ENCODE peak calls at places on chromosomes 16 and 17, in ten cellular contexts. One of them, this sample, is unnamed.

GRCh38 chr17:71494045-71494444 is 626.8 kb upstream of the SOX9 start:
- DNase-seq in GDM1: no peak
- DNase-seq in choroid plexus epithelial cell: peak
- DNase-seq in nephron progenitor cell: no peak
- DNase-seq in KG1: no peak
- DNase-seq in activated CD8-positive, alpha-beta memory T cell treated with anti-CD3 and anti-CD28 coated beads for 4 hours: no peak
- DNase-seq in NCI-H748 treated with DMSO at 0.1 percent for 48 hours: no peak
- DNase-seq in fibroblast of lung: peak
- DNase-seq in T-helper 2 cell: no peak
- DNase-seq in activated effector memory CD4-positive, alpha-beta T cell treated with Interleukin-2 at 50 U/mL for 16 hours: no peak
- DNase-seq in this sample: no peak

GRCh38 chr17:15480209-15480608 is 12.8 kb upstream of the CDRT4 start:
- DNase-seq in NCI-H748 treated with DMSO at 0.1 percent for 48 hours: no peak
- DNase-seq in fibroblast of lung: no peak
- DNase-seq in GDM1: no peak
- DNase-seq in nephron progenitor cell: no peak
- DNase-seq in KG1: no peak
- DNase-seq in choroid plexus epithelial cell: no peak
- DNase-seq in activated effector memory CD4-positive, alpha-beta T cell treated with Interleukin-2 at 50 U/mL for 16 hours: no peak
- DNase-seq in T-helper 2 cell: no peak
- DNase-seq in activated CD8-positive, alpha-beta memory T cell treated with anti-CD3 and anti-CD28 coated beads for 4 hours: no peak
- DNase-seq in this sample: no peak

GRCh38 chr16:70662991-70663523 is 16.7 kb downstream of the IL34 start:
- DNase-seq in activated effector memory CD4-positive, alpha-beta T cell treated with Interleukin-2 at 50 U/mL for 16 hours: no peak
- DNase-seq in activated CD8-positive, alpha-beta memory T cell treated with anti-CD3 and anti-CD28 coated beads for 4 hours: no peak
- DNase-seq in fibroblast of lung: no peak
- DNase-seq in NCI-H748 treated with DMSO at 0.1 percent for 48 hours: no peak
- DNase-seq in T-helper 2 cell: no peak
- DNase-seq in KG1: no peak
- DNase-seq in nephron progenitor cell: no peak
- DNase-seq in GDM1: no peak
- DNase-seq in choroid plexus epithelial cell: no peak
- DNase-seq in this sample: peak

GRCh38 chr17:61483778-61484116 is 31.5 kb downstream of the TBX4 start:
- DNase-seq in GDM1: no peak
- DNase-seq in NCI-H748 treated with DMSO at 0.1 percent for 48 hours: no peak
- DNase-seq in KG1: no peak
- DNase-seq in activated effector memory CD4-positive, alpha-beta T cell treated with Interleukin-2 at 50 U/mL for 16 hours: no peak
- DNase-seq in fibroblast of lung: no peak
- DNase-seq in T-helper 2 cell: no peak
- DNase-seq in choroid plexus epithelial cell: no peak
- DNase-seq in activated CD8-positive, alpha-beta memory T cell treated with anti-CD3 and anti-CD28 coated beads for 4 hours: no peak
- DNase-seq in nephron progenitor cell: no peak
- DNase-seq in this sample: no peak

GRCh38 chr16:21645261-21645721 is 7.1 kb downstream of the IGSF6 start:
- DNase-seq in activated CD8-positive, alpha-beta memory T cell treated with anti-CD3 and anti-CD28 coated beads for 4 hours: no peak
- DNase-seq in NCI-H748 treated with DMSO at 0.1 percent for 48 hours: no peak
- DNase-seq in fibroblast of lung: no peak
- DNase-seq in KG1: peak
- DNase-seq in GDM1: no peak
- DNase-seq in T-helper 2 cell: peak
- DNase-seq in choroid plexus epithelial cell: peak
- DNase-seq in nephron progenitor cell: no peak
- DNase-seq in activated effector memory CD4-positive, alpha-beta T cell treated with Interleukin-2 at 50 U/mL for 16 hours: peak
- DNase-seq in this sample: no peak

GRCh38 chr16:89170346-89171215 is 967 bp upstream of the CDH15 start:
- DNase-seq in NCI-H748 treated with DMSO at 0.1 percent for 48 hours: peak
- DNase-seq in activated effector memory CD4-positive, alpha-beta T cell treated with Interleukin-2 at 50 U/mL for 16 hours: no peak
- DNase-seq in T-helper 2 cell: no peak
- DNase-seq in nephron progenitor cell: no peak
- DNase-seq in fibroblast of lung: no peak
- DNase-seq in activated CD8-positive, alpha-beta memory T cell treated with anti-CD3 and anti-CD28 coated beads for 4 hours: no peak
- DNase-seq in choroid plexus epithelial cell: no peak
- DNase-seq in GDM1: no peak
- DNase-seq in KG1: no peak
- DNase-seq in this sample: no peak

GRCh38 chr16:4293822-4294457 is 21.1 kb upstream of the TFAP4 start:
- DNase-seq in activated effector memory CD4-positive, alpha-beta T cell treated with Interleukin-2 at 50 U/mL for 16 hours: no peak
- DNase-seq in activated CD8-positive, alpha-beta memory T cell treated with anti-CD3 and anti-CD28 coated beads for 4 hours: no peak
- DNase-seq in T-helper 2 cell: no peak
- DNase-seq in choroid plexus epithelial cell: peak
- DNase-seq in KG1: no peak
- DNase-seq in fibroblast of lung: peak
- DNase-seq in GDM1: no peak
- DNase-seq in nephron progenitor cell: peak
- DNase-seq in NCI-H748 treated with DMSO at 0.1 percent for 48 hours: peak
- DNase-seq in this sample: peak

GRCh38 chr17:80101946-80102706 is 745 bp downstream of the GAA start:
- DNase-seq in choroid plexus epithelial cell: peak
- DNase-seq in fibroblast of lung: peak
- DNase-seq in NCI-H748 treated with DMSO at 0.1 percent for 48 hours: no peak
- DNase-seq in GDM1: no peak
- DNase-seq in T-helper 2 cell: no peak
- DNase-seq in activated effector memory CD4-positive, alpha-beta T cell treated with Interleukin-2 at 50 U/mL for 16 hours: no peak
- DNase-seq in nephron progenitor cell: peak
- DNase-seq in KG1: peak
- DNase-seq in activated CD8-positive, alpha-beta memory T cell treated with anti-CD3 and anti-CD28 coated beads for 4 hours: no peak
- DNase-seq in this sample: peak

GRCh38 chr17:77892469-77893143 is 65.9 kb upstream of the TNRC6C start:
- DNase-seq in fibroblast of lung: peak
- DNase-seq in choroid plexus epithelial cell: no peak
- DNase-seq in NCI-H748 treated with DMSO at 0.1 percent for 48 hours: no peak
- DNase-seq in KG1: no peak
- DNase-seq in nephron progenitor cell: peak
- DNase-seq in activated effector memory CD4-positive, alpha-beta T cell treated with Interleukin-2 at 50 U/mL for 16 hours: no peak
- DNase-seq in activated CD8-positive, alpha-beta memory T cell treated with anti-CD3 and anti-CD28 coated beads for 4 hours: no peak
- DNase-seq in GDM1: no peak
- DNase-seq in T-helper 2 cell: no peak
- DNase-seq in this sample: peak

GRCh38 chr16:71885261-71885650 is 1.3 kb upstream of the ZNF821 start:
- DNase-seq in choroid plexus epithelial cell: no peak
- DNase-seq in activated effector memory CD4-positive, alpha-beta T cell treated with Interleukin-2 at 50 U/mL for 16 hours: no peak
- DNase-seq in T-helper 2 cell: no peak
- DNase-seq in KG1: no peak
- DNase-seq in nephron progenitor cell: no peak
- DNase-seq in GDM1: no peak
- DNase-seq in activated CD8-positive, alpha-beta memory T cell treated with anti-CD3 and anti-CD28 coated beads for 4 hours: no peak
- DNase-seq in NCI-H748 treated with DMSO at 0.1 percent for 48 hours: no peak
- DNase-seq in fibroblast of lung: no peak
- DNase-seq in this sample: no peak

GRCh38 chr17:73645050-73645871 is 1.0 kb upstream of the SDK2 start:
- DNase-seq in T-helper 2 cell: no peak
- DNase-seq in GDM1: peak
- DNase-seq in choroid plexus epithelial cell: peak
- DNase-seq in KG1: no peak
- DNase-seq in fibroblast of lung: peak
- DNase-seq in nephron progenitor cell: peak
- DNase-seq in activated CD8-positive, alpha-beta memory T cell treated with anti-CD3 and anti-CD28 coated beads for 4 hours: no peak
- DNase-seq in activated effector memory CD4-positive, alpha-beta T cell treated with Interleukin-2 at 50 U/mL for 16 hours: no peak
- DNase-seq in NCI-H748 treated with DMSO at 0.1 percent for 48 hours: peak
- DNase-seq in this sample: peak

GRCh38 chr17:35368086-35368824 is 5.2 kb downstream of the SLFN11 start:
- DNase-seq in nephron progenitor cell: no peak
- DNase-seq in NCI-H748 treated with DMSO at 0.1 percent for 48 hours: no peak
- DNase-seq in GDM1: peak
- DNase-seq in choroid plexus epithelial cell: peak
- DNase-seq in activated effector memory CD4-positive, alpha-beta T cell treated with Interleukin-2 at 50 U/mL for 16 hours: no peak
- DNase-seq in activated CD8-positive, alpha-beta memory T cell treated with anti-CD3 and anti-CD28 coated beads for 4 hours: no peak
- DNase-seq in fibroblast of lung: no peak
- DNase-seq in T-helper 2 cell: peak
- DNase-seq in KG1: peak
- DNase-seq in this sample: no peak

GRCh38 chr17:30517786-30518185 is 40.6 kb downstream of the GOSR1 start:
- DNase-seq in GDM1: no peak
- DNase-seq in T-helper 2 cell: no peak
- DNase-seq in choroid plexus epithelial cell: no peak
- DNase-seq in fibroblast of lung: no peak
- DNase-seq in KG1: no peak
- DNase-seq in nephron progenitor cell: no peak
- DNase-seq in NCI-H748 treated with DMSO at 0.1 percent for 48 hours: no peak
- DNase-seq in activated effector memory CD4-positive, alpha-beta T cell treated with Interleukin-2 at 50 U/mL for 16 hours: no peak
- DNase-seq in activated CD8-positive, alpha-beta memory T cell treated with anti-CD3 and anti-CD28 coated beads for 4 hours: no peak
- DNase-seq in this sample: no peak

GRCh38 chr16:152141-153128 is at the start of gene HBZ:
- DNase-seq in activated effector memory CD4-positive, alpha-beta T cell treated with Interleukin-2 at 50 U/mL for 16 hours: no peak
- DNase-seq in NCI-H748 treated with DMSO at 0.1 percent for 48 hours: no peak
- DNase-seq in KG1: no peak
- DNase-seq in choroid plexus epithelial cell: no peak
- DNase-seq in GDM1: no peak
- DNase-seq in activated CD8-positive, alpha-beta memory T cell treated with anti-CD3 and anti-CD28 coated beads for 4 hours: no peak
- DNase-seq in fibroblast of lung: no peak
- DNase-seq in T-helper 2 cell: no peak
- DNase-seq in nephron progenitor cell: no peak
- DNase-seq in this sample: no peak

GRCh38 chr17:9306086-9306485 is 269.5 kb downstream of the STX8 start:
- DNase-seq in choroid plexus epithelial cell: no peak
- DNase-seq in NCI-H748 treated with DMSO at 0.1 percent for 48 hours: no peak
- DNase-seq in T-helper 2 cell: no peak
- DNase-seq in KG1: no peak
- DNase-seq in activated effector memory CD4-positive, alpha-beta T cell treated with Interleukin-2 at 50 U/mL for 16 hours: no peak
- DNase-seq in GDM1: no peak
- DNase-seq in nephron progenitor cell: no peak
- DNase-seq in activated CD8-positive, alpha-beta memory T cell treated with anti-CD3 and anti-CD28 coated beads for 4 hours: no peak
- DNase-seq in fibroblast of lung: peak
- DNase-seq in this sample: no peak

GRCh38 chr17:39167492-39167891 is 1.5 kb upstream of the ARL5C start:
- DNase-seq in nephron progenitor cell: no peak
- DNase-seq in activated effector memory CD4-positive, alpha-beta T cell treated with Interleukin-2 at 50 U/mL for 16 hours: no peak
- DNase-seq in GDM1: peak
- DNase-seq in T-helper 2 cell: peak
- DNase-seq in activated CD8-positive, alpha-beta memory T cell treated with anti-CD3 and anti-CD28 coated beads for 4 hours: no peak
- DNase-seq in NCI-H748 treated with DMSO at 0.1 percent for 48 hours: no peak
- DNase-seq in choroid plexus epithelial cell: no peak
- DNase-seq in KG1: peak
- DNase-seq in fibroblast of lung: no peak
- DNase-seq in this sample: no peak

GRCh38 chr16:56609463-56609921 is 1.1 kb downstream of the MT2A start:
- DNase-seq in NCI-H748 treated with DMSO at 0.1 percent for 48 hours: peak
- DNase-seq in choroid plexus epithelial cell: peak
- DNase-seq in activated CD8-positive, alpha-beta memory T cell treated with anti-CD3 and anti-CD28 coated beads for 4 hours: peak
- DNase-seq in KG1: peak
- DNase-seq in activated effector memory CD4-positive, alpha-beta T cell treated with Interleukin-2 at 50 U/mL for 16 hours: peak
- DNase-seq in nephron progenitor cell: no peak
- DNase-seq in T-helper 2 cell: peak
- DNase-seq in GDM1: peak
- DNase-seq in fibroblast of lung: peak
- DNase-seq in this sample: peak

GRCh38 chr16:68356249-68356918 is 45.6 kb downstream of the PRMT7 start:
- DNase-seq in KG1: peak
- DNase-seq in NCI-H748 treated with DMSO at 0.1 percent for 48 hours: no peak
- DNase-seq in GDM1: peak
- DNase-seq in T-helper 2 cell: peak
- DNase-seq in fibroblast of lung: no peak
- DNase-seq in nephron progenitor cell: no peak
- DNase-seq in activated CD8-positive, alpha-beta memory T cell treated with anti-CD3 and anti-CD28 coated beads for 4 hours: peak
- DNase-seq in activated effector memory CD4-positive, alpha-beta T cell treated with Interleukin-2 at 50 U/mL for 16 hours: peak
- DNase-seq in choroid plexus epithelial cell: peak
- DNase-seq in this sample: peak

GRCh38 chr17:72661093-72661944 is 431.2 kb downstream of the SLC39A11 start:
- DNase-seq in GDM1: no peak
- DNase-seq in activated CD8-positive, alpha-beta memory T cell treated with anti-CD3 and anti-CD28 coated beads for 4 hours: no peak
- DNase-seq in choroid plexus epithelial cell: no peak
- DNase-seq in activated effector memory CD4-positive, alpha-beta T cell treated with Interleukin-2 at 50 U/mL for 16 hours: no peak
- DNase-seq in KG1: no peak
- DNase-seq in T-helper 2 cell: no peak
- DNase-seq in NCI-H748 treated with DMSO at 0.1 percent for 48 hours: peak
- DNase-seq in fibroblast of lung: peak
- DNase-seq in nephron progenitor cell: no peak
- DNase-seq in this sample: peak

GRCh38 chr16:60788631-60789030 is 1247.6 kb downstream of the CDH8 start:
- DNase-seq in NCI-H748 treated with DMSO at 0.1 percent for 48 hours: no peak
- DNase-seq in GDM1: no peak
- DNase-seq in KG1: no peak
- DNase-seq in nephron progenitor cell: no peak
- DNase-seq in fibroblast of lung: peak
- DNase-seq in activated effector memory CD4-positive, alpha-beta T cell treated with Interleukin-2 at 50 U/mL for 16 hours: no peak
- DNase-seq in activated CD8-positive, alpha-beta memory T cell treated with anti-CD3 and anti-CD28 coated beads for 4 hours: no peak
- DNase-seq in T-helper 2 cell: no peak
- DNase-seq in choroid plexus epithelial cell: no peak
- DNase-seq in this sample: no peak

This sample was measured in SK-N-SH.